ENCODE peak calls at places on chromosomes 5 and 9, in four cellular contexts. R is testis, B is suprapubic skin, M is upper lobe of right lung. U is an unnamed sample. For H3K27me3 and H3K36me3, the result is how much of the 10 kb centered on the place peaks cover.

GRCh38 chr5:172164773-172165212 is 23.2 kb downstream of the STK10 start:
- DNase-seq in R (peak), B (no peak), M (no peak), U (no peak)

GRCh38 chr5:168611163-168611562 is 32.0 kb upstream of the PANK3 start:
- DNase-seq in M (no peak), B (no peak), R (no peak), U (no peak)

GRCh38 chr5:76145945-76146344 is 62.8 kb downstream of the SV2C start:
- DNase-seq in B (no peak), R (no peak), M (no peak), U (peak)

GRCh38 chr9:103991698-103992097 is 102.4 kb upstream of the SMC2 start:
- DNase-seq in R (no peak), B (no peak), M (no peak), U (no peak)

GRCh38 chr5:111782171-111782570 is 25.2 kb upstream of the NREP start:
- DNase-seq in B (no peak), R (no peak), M (no peak), U (no peak)

GRCh38 chr5:1341863-1342262 is 3.0 kb downstream of the CLPTM1L start:
- DNase-seq in B (no peak), R (no peak), M (no peak), U (no peak)

GRCh38 chr5:38783011-38783551 is 62.7 kb upstream of the OSMR start:
- DNase-seq in M (no peak), B (no peak), R (no peak), U (no peak)

GRCh38 chr5:150582281-150582791 is 58.1 kb upstream of the SYNPO start:
- DNase-seq in B (no peak), R (no peak), M (peak), U (no peak)

GRCh38 chr5:893137-893506 is 438 bp downstream of the TRIP13 start:
- DNase-seq in R (no peak), M (no peak), B (no peak), U (peak)

GRCh38 chr5:126914813-126915436 is 115.4 kb downstream of the MARCHF3 start:
- DNase-seq in R (no peak), M (no peak), B (no peak), U (no peak)

GRCh38 chr9:86626802-86627201 is 272.6 kb upstream of the TUT7 start:
- DNase-seq in M (no peak), R (no peak), B (no peak), U (no peak)

GRCh38 chr5:76104027-76104426 is 20.8 kb downstream of the SV2C start:
- DNase-seq in M (no peak), R (peak), B (no peak), U (no peak)

GRCh38 chr9:37413311-37413710 is 9.2 kb upstream of the GRHPR start:
- DNase-seq in R (no peak), M (no peak), B (no peak), U (no peak)

GRCh38 chr5:109819878-109820277 is 130.2 kb downstream of the MAN2A1 start:
- DNase-seq in M (no peak), B (no peak), R (no peak), U (no peak)

GRCh38 chr5:131634666-131634995 is 398 bp downstream of the RAPGEF6 start:
- DNase-seq in B (peak), R (peak), M (no peak), U (peak)

GRCh38 chr5:115192098-115192497 is 22.4 kb upstream of the TRIM36 start:
- DNase-seq in R (no peak), M (no peak), B (no peak), U (no peak)

GRCh38 chr9:127267793-127268507 is 3.4 kb downstream of the GARNL3 start:
- DNase-seq in B (no peak), R (no peak), M (no peak), U (no peak)

GRCh38 chr9:80326105-80326504 is 754.3 kb downstream of the TLE4 start:
- DNase-seq in M (no peak), B (no peak), R (no peak), U (no peak)

GRCh38 chr9:33320568-33321261 is 30.4 kb downstream of the NFX1 start:
- DNase-seq in M (no peak), R (peak), B (no peak), U (no peak)

GRCh38 chr9:37966443-37967271 is 62.7 kb upstream of the SLC25A51 start:
- DNase-seq in B (no peak), M (peak), R (no peak), U (no peak)

GRCh38 chr9:37449877-37450632 is 15.2 kb downstream of the ZBTB5 start:
- DNase-seq in B (no peak), M (no peak), R (peak), U (no peak)

GRCh38 chr9:706073-706472 is 135.4 kb upstream of the DMRT1 start:
- DNase-seq in R (no peak), B (no peak), M (no peak), U (no peak)
- H3K4me3 ChIP-seq in R (no peak), B (peak), M (peak), U (no peak)

GRCh38 chr5:55175781-55176175 is 2.8 kb upstream of the CDC20B start:
- DNase-seq in R (no peak), B (no peak), M (no peak), U (peak)
- H3K27me3 ChIP-seq in R (under half), B (half or more), M (half or more), U (half or more)

GRCh38 chr9:120522032-120522431 is 57.9 kb downstream of the CDK5RAP2 start:
- DNase-seq in R (no peak), B (no peak), M (no peak), U (no peak)
- H3K36me3 ChIP-seq in R (under half), B (half or more), M (half or more), U (under half)

GRCh38 chr5:135147294-135148090 is 113.5 kb upstream of the PITX1 start:
- DNase-seq in M (no peak), B (no peak), R (no peak), U (no peak)
- H3K4me3 ChIP-seq in M (no peak), B (no peak), R (no peak), U (no peak)

GRCh38 chr9:124349267-124349666 is 66.0 kb downstream of the PSMB7 start:
- DNase-seq in B (no peak), M (no peak), R (no peak), U (no peak)

GRCh38 chr9:124347206-124347967 is 67.9 kb downstream of the PSMB7 start:
- DNase-seq in M (no peak), B (peak), R (no peak), U (no peak)

GRCh38 chr9:124347968-124348358 is 67.3 kb downstream of the PSMB7 start:
- DNase-seq in R (no peak), M (peak), B (peak), U (no peak)

GRCh38 chr9:124348831-124349230 is 66.4 kb downstream of the PSMB7 start:
- DNase-seq in R (no peak), B (peak), M (peak), U (no peak)

DNA sequence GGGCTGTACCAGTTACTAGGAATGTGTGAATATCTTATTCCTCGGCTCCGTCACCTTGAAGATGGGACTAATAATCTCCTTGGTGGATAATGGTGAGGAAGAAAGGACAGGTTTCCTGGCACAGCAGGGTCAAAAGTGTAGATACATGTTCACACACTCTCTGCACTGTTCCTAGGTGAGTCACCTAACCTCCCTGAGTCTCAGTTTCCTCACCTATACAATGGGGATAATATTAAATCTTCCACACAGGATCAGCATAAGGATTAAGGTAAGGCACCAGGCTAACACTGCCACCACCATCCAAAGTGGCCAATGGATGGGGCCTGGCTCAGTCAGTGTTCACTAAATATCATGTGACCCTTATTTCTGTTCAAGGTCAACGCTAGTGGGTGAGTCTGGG is 66.9 kb downstream of the PSMB7 start:
- DNase-seq in B (no peak), R (no peak), M (no peak), U (no peak)
- H3K27me3 ChIP-seq in B (under half), R (under half), M (under half), U (under half)

GRCh38 chr9:22039258-22039657 is 30.2 kb upstream of the CDKN2B start:
- DNase-seq in M (no peak), B (no peak), R (no peak), U (no peak)

GRCh38 chr9:22041329-22041728 is 32.2 kb upstream of the CDKN2B start:
- DNase-seq in R (no peak), M (no peak), B (no peak), U (no peak)

GRCh38 chr9:22037954-22038690 is 29.0 kb upstream of the CDKN2B start:
- DNase-seq in R (no peak), M (no peak), B (no peak), U (no peak)

GRCh38 chr9:22041792-22042191 is 32.7 kb upstream of the CDKN2B start:
- DNase-seq in R (no peak), B (no peak), M (no peak), U (no peak)

DNA sequence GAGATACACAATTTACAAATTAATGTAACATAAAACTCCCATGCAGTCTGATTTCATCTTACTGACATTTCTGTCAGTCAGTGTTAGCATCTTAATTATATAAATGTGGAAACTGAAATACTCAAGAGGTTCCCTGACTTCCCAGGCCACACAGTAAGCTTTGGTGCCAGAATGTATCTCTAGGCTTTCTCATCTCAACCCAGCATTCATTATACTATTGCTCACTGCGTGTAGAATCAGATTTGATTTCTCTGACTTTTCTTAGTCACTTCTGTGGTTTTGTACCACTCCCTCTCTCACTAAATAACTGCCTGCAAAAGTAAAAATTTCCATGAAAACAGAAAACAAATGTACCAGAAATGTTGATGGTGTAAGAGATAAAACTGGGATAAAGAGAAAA is 31.7 kb upstream of the CDKN2B start:
- DNase-seq in M (no peak), R (no peak), B (no peak), U (no peak)
- H3K36me3 ChIP-seq in M (under half), R (under half), B (under half), U (under half)

GRCh38 chr9:112048924-112049785 is 125.9 kb downstream of the SUSD1 start:
- DNase-seq in B (no peak), M (no peak), R (no peak), U (no peak)
- H3K4me3 ChIP-seq in B (no peak), M (no peak), R (no peak), U (no peak)

GRCh38 chr9:2263665-2264064 is 248.5 kb downstream of the SMARCA2 start:
- DNase-seq in R (no peak), B (no peak), M (no peak), U (no peak)
- H3K27me3 ChIP-seq in R (under half), B (under half), M (under half), U (under half)